ENCODE peak calls at places on chromosome 10, in ten cellular contexts. S is bronchial epithelial cell, M is thoracic aorta, O is hepatocyte, Q is mammary epithelial cell, E is BJ, W is A549, P is neural crest cell, B is dorsolateral prefrontal cortex, T is mucosa of descending colon. Z is an unnamed sample.

GRCh38 chr10:124703778-124704427 is 40.3 kb downstream of the FAM53B start:
- DNase-seq in W (no peak), T (peak), S (no peak), P (no peak), E (no peak), Q (no peak), O (no peak), M (no peak), B (peak), Z (no peak)

GRCh38 chr10:28975891-28976471 is 298.7 kb downstream of the BAMBI start:
- DNase-seq in P (no peak), B (no peak), W (no peak), O (peak), Q (no peak), M (no peak), T (no peak), S (no peak), E (no peak), Z (no peak)

GRCh38 chr10:74177140-74177677 is 26.2 kb downstream of the ADK start:
- DNase-seq in S (peak), T (peak), O (peak), Q (peak), B (no peak), W (no peak), M (no peak), E (no peak), P (no peak), Z (peak)

GRCh38 chr10:94591461-94592205 is 46.0 kb downstream of the HELLS start:
- DNase-seq in W (no peak), M (no peak), P (no peak), Q (no peak), O (no peak), T (no peak), E (no peak), S (no peak), B (no peak), Z (no peak)

GRCh38 chr10:3764626-3765375 is 20.2 kb downstream of the KLF6 start:
- DNase-seq in M (no peak), S (peak), B (no peak), E (no peak), W (no peak), P (no peak), O (no peak), T (no peak), Q (no peak), Z (peak)

GRCh38 chr10:28984431-28984830 is 304.4 kb upstream of the LYZL1 start:
- DNase-seq in W (peak), P (no peak), B (peak), T (peak), O (peak), Q (peak), S (peak), M (peak), E (peak), Z (peak)

GRCh38 chr10:95405655-95406054 is 114.9 kb upstream of the PDLIM1 start:
- DNase-seq in T (no peak), B (no peak), W (no peak), P (no peak), M (no peak), E (no peak), O (no peak), Q (no peak), S (no peak), Z (no peak)

GRCh38 chr10:17062493-17063487 is 66.8 kb downstream of the CUBN start:
- DNase-seq in O (peak), B (no peak), T (no peak), M (peak), W (peak), E (peak), S (peak), P (no peak), Q (peak), Z (no peak)

GRCh38 chr10:28523725-28524252 is 9.1 kb upstream of the WAC start:
- DNase-seq in W (no peak), O (no peak), E (no peak), Q (no peak), B (no peak), T (no peak), M (no peak), S (no peak), P (no peak), Z (no peak)

DNA sequence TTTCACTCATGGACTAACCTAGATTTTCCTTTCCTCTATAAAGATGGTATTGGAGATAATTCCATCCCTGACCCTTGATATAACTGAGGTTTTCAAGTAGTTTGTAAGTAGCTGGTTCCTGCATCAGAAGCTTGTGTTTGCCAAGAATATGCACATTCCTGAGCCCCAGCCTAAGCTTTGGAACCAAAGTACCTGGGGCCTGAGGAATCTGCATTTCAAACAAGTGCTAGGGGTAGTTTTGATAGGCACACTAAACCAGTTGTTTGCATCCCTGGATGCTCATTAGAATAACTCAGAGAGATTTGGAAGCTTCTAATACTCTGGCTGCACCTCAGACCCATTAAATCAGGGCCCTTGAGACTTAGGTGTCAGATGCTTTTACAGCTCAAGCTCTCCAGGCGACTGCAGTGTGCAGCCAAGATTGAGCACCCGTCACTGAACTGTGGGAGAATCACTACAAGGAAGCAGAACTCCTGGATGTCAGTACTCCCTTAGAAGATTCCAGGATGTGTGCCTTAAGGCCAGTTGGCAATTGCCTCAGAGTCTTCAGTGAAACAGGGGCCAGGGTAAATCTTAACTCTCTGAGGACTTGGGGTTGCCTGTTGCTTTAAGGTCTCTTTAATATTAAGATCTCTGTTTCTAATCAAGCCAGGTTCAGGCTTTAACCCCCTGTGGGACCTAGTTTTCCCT is 565.0 kb downstream of the REEP3 start:
- DNase-seq in S (no peak), Q (no peak), W (no peak), O (no peak), E (no peak), M (no peak), B (no peak), P (no peak), T (no peak), Z (no peak)
- TF ChIP-seq CTCF in S (no peak), Q (no peak), W (no peak), O (no peak), E (no peak), M (no peak), B (no peak), P (no peak), T (no peak), Z (no peak)

DNA sequence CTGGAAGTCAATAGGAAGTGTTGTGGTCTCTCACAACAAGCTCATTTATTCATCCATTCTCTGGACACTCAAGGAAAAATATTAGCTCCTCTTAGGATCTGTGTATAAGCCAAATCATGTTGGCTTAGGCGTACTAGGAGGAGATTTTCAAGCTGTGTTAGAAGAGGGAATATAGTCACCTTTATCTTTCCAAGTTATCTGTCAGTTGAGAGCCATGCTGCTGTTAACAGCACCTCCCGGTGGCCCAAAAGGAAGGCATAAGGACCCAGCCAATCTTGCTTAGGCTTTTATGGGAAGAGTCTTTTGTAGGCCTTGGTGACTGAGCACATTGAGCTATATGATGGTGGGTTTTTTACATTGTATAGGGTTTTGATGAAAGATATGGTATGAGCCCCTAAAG is 220.0 kb downstream of the LRMDA start:
- DNase-seq in P (no peak), M (no peak), Q (peak), B (no peak), W (no peak), T (peak), O (no peak), S (peak), E (no peak), Z (no peak)
- TF ChIP-seq CTCF in P (no peak), M (no peak), Q (peak), B (no peak), W (peak), T (no peak), O (peak), S (peak), E (peak), Z (no peak)

DNA sequence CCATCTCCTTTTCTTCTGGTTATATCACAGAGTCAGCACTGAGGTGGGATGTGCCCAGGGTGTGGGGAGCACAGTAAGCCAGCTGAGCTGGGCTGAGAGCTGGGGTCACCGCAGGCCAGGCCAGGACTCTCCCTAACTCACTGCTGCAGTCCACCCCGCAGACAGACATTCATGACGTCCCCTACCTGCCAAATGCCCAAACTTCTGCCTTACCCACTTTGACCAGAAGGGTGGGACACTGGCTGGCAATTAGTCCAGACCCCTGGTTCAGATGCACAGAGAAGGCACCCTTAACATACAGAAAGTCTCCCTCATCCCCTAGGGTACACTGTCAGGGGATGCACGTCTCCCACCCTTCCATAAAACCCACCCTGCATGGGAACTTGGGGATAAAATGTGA is 2.1 kb downstream of the DRGX start:
- DNase-seq in W (no peak), P (no peak), Q (no peak), S (no peak), E (no peak), B (no peak), M (no peak), O (no peak), T (no peak), Z (no peak)
- TF ChIP-seq CTCF in W (no peak), P (no peak), Q (no peak), S (no peak), E (no peak), B (no peak), M (no peak), O (no peak), T (no peak), Z (no peak)

GRCh38 chr10:78997635-78998618 is 70.8 kb upstream of the ZMIZ1 start:
- DNase-seq in P (no peak), S (peak), M (no peak), B (no peak), O (no peak), E (no peak), Q (no peak), W (no peak), T (no peak), Z (no peak)

GRCh38 chr10:79003183-79004100 is 65.3 kb upstream of the ZMIZ1 start:
- DNase-seq in P (no peak), W (no peak), S (no peak), B (no peak), O (no peak), T (no peak), Q (no peak), E (no peak), M (no peak), Z (no peak)

GRCh38 chr10:79004311-79004710 is 64.5 kb upstream of the ZMIZ1 start:
- DNase-seq in Q (peak), M (no peak), O (no peak), B (no peak), T (no peak), W (no peak), E (no peak), S (peak), P (no peak), Z (no peak)

GRCh38 chr10:79002336-79002735 is 66.4 kb upstream of the ZMIZ1 start:
- DNase-seq in T (no peak), S (no peak), M (no peak), B (no peak), E (no peak), P (no peak), W (no peak), Q (no peak), O (no peak), Z (no peak)

GRCh38 chr10:79001082-79001885 is 67.5 kb upstream of the ZMIZ1 start:
- DNase-seq in W (no peak), M (no peak), O (no peak), E (no peak), Q (no peak), B (no peak), P (no peak), S (peak), T (no peak), Z (no peak)
- TF ChIP-seq CTCF in W (no peak), M (no peak), O (no peak), E (no peak), Q (no peak), B (no peak), P (no peak), S (no peak), T (no peak), Z (no peak)

GRCh38 chr10:31322647-31323046 is 3.6 kb downstream of the ZEB1 start:
- DNase-seq in S (no peak), T (no peak), P (no peak), W (no peak), Q (no peak), M (no peak), E (no peak), O (no peak), B (no peak), Z (peak)
- TF ChIP-seq CTCF in S (no peak), T (no peak), P (peak), W (no peak), Q (no peak), M (no peak), E (peak), O (peak), B (peak), Z (peak)

Z was measured in activated CD8-positive, alpha-beta T cell treated with anti-CD3 and anti-CD28 coated beads for 36 hours.